ENCODE peak calls at places on chromosomes 5 and 9, in four cellular contexts. One of them, this sample, is unnamed.

GRCh38 chr5:88677943-88678779 is 204.8 kb downstream of the MEF2C start:
- DNase-seq in A172: no peak
- DNase-seq in naive thymus-derived CD4-positive, alpha-beta T cell: no peak
- DNase-seq in skeletal muscle cell: no peak
- DNase-seq in this sample: no peak

GRCh38 chr5:178796165-178796945 is 63.4 kb upstream of the ZNF354B start:
- DNase-seq in skeletal muscle cell: no peak
- DNase-seq in A172: no peak
- DNase-seq in naive thymus-derived CD4-positive, alpha-beta T cell: no peak
- DNase-seq in this sample: no peak

GRCh38 chr5:170397059-170397458 is 7.9 kb upstream of the KCNMB1 start:
- DNase-seq in naive thymus-derived CD4-positive, alpha-beta T cell: no peak
- DNase-seq in skeletal muscle cell: no peak
- DNase-seq in A172: no peak
- DNase-seq in this sample: no peak

GRCh38 chr9:136614372-136614922 is 48.3 kb upstream of the EGFL7 start:
- DNase-seq in skeletal muscle cell: peak
- DNase-seq in naive thymus-derived CD4-positive, alpha-beta T cell: no peak
- DNase-seq in A172: peak
- DNase-seq in this sample: peak

GRCh38 chr9:136093331-136093986 is 1.6 kb downstream of the NACC2 start:
- DNase-seq in A172: peak
- DNase-seq in skeletal muscle cell: no peak
- DNase-seq in naive thymus-derived CD4-positive, alpha-beta T cell: no peak
- DNase-seq in this sample: no peak

GRCh38 chr5:35436441-35437057 is 181.1 kb upstream of the SPEF2 start:
- DNase-seq in A172: peak
- DNase-seq in naive thymus-derived CD4-positive, alpha-beta T cell: no peak
- DNase-seq in skeletal muscle cell: no peak
- DNase-seq in this sample: no peak

GRCh38 chr5:127608077-127608660 is 40.7 kb upstream of the CTXN3 start:
- DNase-seq in skeletal muscle cell: no peak
- DNase-seq in A172: no peak
- DNase-seq in naive thymus-derived CD4-positive, alpha-beta T cell: no peak
- DNase-seq in this sample: no peak

GRCh38 chr5:74316064-74316586 is 324.4 kb downstream of the ENC1 start:
- DNase-seq in skeletal muscle cell: peak
- DNase-seq in naive thymus-derived CD4-positive, alpha-beta T cell: no peak
- DNase-seq in A172: peak
- DNase-seq in this sample: no peak

GRCh38 chr5:135833961-135834638 is 363 bp upstream of the SLC25A48 start:
- DNase-seq in naive thymus-derived CD4-positive, alpha-beta T cell: no peak
- DNase-seq in A172: no peak
- DNase-seq in skeletal muscle cell: no peak
- DNase-seq in this sample: no peak

GRCh38 chr9:99366183-99366582 is 144.1 kb downstream of the SEC61B start:
- DNase-seq in A172: no peak
- DNase-seq in naive thymus-derived CD4-positive, alpha-beta T cell: no peak
- DNase-seq in skeletal muscle cell: no peak
- DNase-seq in this sample: no peak

GRCh38 chr9:4417578-4418325 is 72.5 kb upstream of the SLC1A1 start:
- DNase-seq in naive thymus-derived CD4-positive, alpha-beta T cell: no peak
- DNase-seq in skeletal muscle cell: no peak
- DNase-seq in A172: peak
- DNase-seq in this sample: no peak

This sample was measured in CD4-positive, alpha-beta memory T cell.